ENCODE peak calls at places on chromosome 12, in ten cellular contexts. Q is K562, Z is uterus, I is Panc1, W is bronchial epithelial cell, K is AG09309, D is GM13977, L is fibroblast of lung, C is lower lobe of right lung, A is GM12878. O is an unnamed sample.

GRCh38 chr12:114916531-114916930 is 232.6 kb upstream of the TBX3 start:
- DNase-seq in Q (no peak), Z (no peak), I (no peak), W (no peak), K (peak), D (no peak), L (peak), C (no peak), A (no peak), O (no peak)

GRCh38 chr12:442235-442884 is 17.4 kb upstream of the B4GALNT3 start:
- DNase-seq in Q (peak), Z (peak), I (no peak), W (peak), K (no peak), D (no peak), L (peak), C (no peak), A (no peak), O (peak)

GRCh38 chr12:5022465-5023061 is 21.1 kb upstream of the KCNA5 start:
- DNase-seq in Q (peak), Z (no peak), I (peak), W (peak), K (no peak), D (peak), L (peak), C (no peak), A (no peak), O (peak)

GRCh38 chr12:57177354-57177753 is 29.9 kb upstream of the LRP1-AS start:
- DNase-seq in Q (no peak), Z (no peak), I (no peak), W (no peak), K (no peak), D (no peak), L (no peak), C (no peak), A (no peak), O (no peak)

GRCh38 chr12:43113153-43113552 is 438.9 kb downstream of the ADAMTS20 start:
- DNase-seq in Q (no peak), Z (no peak), I (no peak), W (no peak), K (peak), D (no peak), L (peak), C (no peak), A (no peak), O (no peak)

GRCh38 chr12:20268121-20268732 is 100.1 kb upstream of the PDE3A start:
- DNase-seq in Q (no peak), Z (no peak), I (no peak), W (peak), K (no peak), D (no peak), L (peak), C (no peak), A (no peak), O (no peak)

GRCh38 chr12:30882706-30883105 is 43.8 kb upstream of the TSPAN11 start:
- DNase-seq in Q (no peak), Z (no peak), I (no peak), W (no peak), K (no peak), D (no peak), L (peak), C (no peak), A (no peak), O (no peak)

GRCh38 chr12:121175383-121176119 is 34.4 kb upstream of the P2RX4 start:
- DNase-seq in Q (no peak), Z (no peak), I (no peak), W (no peak), K (no peak), D (no peak), L (no peak), C (no peak), A (no peak), O (peak)

GRCh38 chr12:76144253-76144564 is 59.7 kb upstream of the NAP1L1 start:
- DNase-seq in Q (no peak), Z (no peak), I (no peak), W (peak), K (no peak), D (no peak), L (peak), C (no peak), A (no peak), O (no peak)

GRCh38 chr12:131617596-131618302 is 93.1 kb upstream of the SFSWAP start:
- DNase-seq in Q (no peak), Z (no peak), I (no peak), W (no peak), K (no peak), D (no peak), L (no peak), C (no peak), A (no peak), O (no peak)

GRCh38 chr12:795305-795704 is 42.9 kb downstream of the WNK1 start:
- DNase-seq in Q (no peak), Z (no peak), I (no peak), W (no peak), K (no peak), D (no peak), L (no peak), C (no peak), A (no peak), O (no peak)

DNA sequence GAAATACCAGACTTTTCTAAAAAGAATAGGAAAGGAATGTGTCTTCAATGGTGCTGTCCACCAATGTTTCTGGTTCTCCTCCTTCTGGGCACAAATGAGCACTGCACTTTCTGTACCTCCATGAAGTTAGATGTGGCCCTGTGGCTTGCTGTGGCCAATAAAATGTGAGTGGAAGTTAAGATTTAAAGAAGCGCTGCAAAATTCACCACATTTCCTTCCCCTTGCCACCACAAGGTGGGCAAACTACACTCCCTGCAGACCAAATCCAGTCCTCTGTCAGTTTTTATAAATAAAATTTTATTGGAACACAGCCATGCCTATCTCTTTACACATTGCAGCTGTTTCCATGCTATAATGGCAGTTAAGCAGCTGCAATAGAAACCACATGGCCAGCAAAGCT is 141.4 kb upstream of the TMPO start:
- DNase-seq in Q (no peak), Z (no peak), I (no peak), W (no peak), K (no peak), D (no peak), L (no peak), C (no peak), A (no peak), O (no peak)
- TF ChIP-seq CTCF in Q (peak), Z (no peak), I (no peak), W (peak), K (peak), D (peak), L (peak), C (no peak), A (peak), O (no peak)

GRCh38 chr12:126064028-126064427 is 998.8 kb downstream of the AACS start:
- DNase-seq in Q (no peak), Z (no peak), I (no peak), W (no peak), K (no peak), D (no peak), L (no peak), C (no peak), A (no peak), O (no peak)

GRCh38 chr12:126067930-126068329 is 1002.7 kb downstream of the AACS start:
- DNase-seq in Q (no peak), Z (no peak), I (no peak), W (no peak), K (no peak), D (no peak), L (no peak), C (no peak), A (no peak), O (no peak)

GRCh38 chr12:126069549-126070165 is 1004.4 kb downstream of the AACS start:
- DNase-seq in Q (peak), Z (no peak), I (no peak), W (peak), K (peak), D (peak), L (peak), C (no peak), A (no peak), O (peak)
- TF ChIP-seq CTCF in Q (peak), Z (no peak), I (peak), W (peak), K (peak), D (peak), L (peak), C (peak), A (peak), O (peak)

GRCh38 chr12:100142851-100143559 is at the start of gene BLTP3B:
- DNase-seq in Q (peak), Z (peak), I (no peak), W (peak), K (no peak), D (peak), L (peak), C (peak), A (peak), O (peak)

GRCh38 chr12:100133200-100133599 is 9.5 kb downstream of the BLTP3B start:
- DNase-seq in Q (no peak), Z (no peak), I (no peak), W (no peak), K (no peak), D (no peak), L (no peak), C (no peak), A (no peak), O (no peak)

GRCh38 chr12:100141666-100141997 is 1.0 kb downstream of the BLTP3B start:
- DNase-seq in Q (no peak), Z (peak), I (peak), W (peak), K (peak), D (no peak), L (peak), C (no peak), A (no peak), O (peak)

GRCh38 chr12:100141998-100142850 is 450 bp downstream of the BLTP3B start:
- DNase-seq in Q (peak), Z (peak), I (no peak), W (no peak), K (no peak), D (peak), L (no peak), C (peak), A (no peak), O (peak)

DNA sequence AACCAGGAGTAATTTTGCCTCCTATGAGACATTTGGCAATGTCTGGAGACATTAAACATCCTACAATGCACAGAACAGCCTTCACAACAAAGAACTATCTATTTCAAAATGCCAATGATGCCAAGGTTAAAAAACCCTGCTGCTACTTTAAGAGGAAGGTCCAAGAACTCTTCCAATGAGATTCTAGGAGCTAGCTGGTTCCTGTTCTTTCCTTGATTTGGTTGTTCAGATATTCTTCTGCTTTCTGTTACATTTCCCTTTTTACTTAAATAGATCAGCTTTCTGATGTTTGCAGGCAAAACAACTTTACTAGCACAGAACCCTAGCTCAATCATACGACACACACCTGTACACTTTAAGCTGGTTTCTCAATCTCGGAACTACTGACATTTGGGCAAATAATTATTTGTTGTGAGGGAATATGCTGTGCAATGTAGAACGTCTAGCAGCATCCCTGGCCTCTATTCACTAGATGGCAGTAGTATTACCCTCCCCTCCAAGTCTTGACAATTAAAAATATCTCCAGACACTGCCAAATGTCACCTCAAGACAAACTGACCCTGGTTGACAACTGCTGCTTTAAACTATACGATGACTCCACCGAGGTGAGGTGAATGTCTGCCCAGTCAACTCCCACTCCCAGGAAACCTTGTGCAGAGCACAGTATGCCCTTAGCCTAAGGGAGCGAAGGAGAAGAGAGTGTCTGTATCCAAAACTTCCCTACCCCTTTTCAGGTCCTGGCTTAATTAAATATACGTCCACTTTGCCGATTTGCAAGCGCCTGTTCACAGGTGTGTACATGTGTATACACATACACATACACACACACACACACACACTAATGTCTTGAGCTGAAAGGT is 4.4 kb downstream of the BLTP3B start:
- DNase-seq in Q (no peak), Z (no peak), I (no peak), W (peak), K (no peak), D (no peak), L (peak), C (no peak), A (no peak), O (no peak)
- TF ChIP-seq CTCF in Q (peak), Z (no peak), I (peak), W (peak), K (peak), D (peak), L (peak), C (no peak), A (peak), O (no peak)

GRCh38 chr12:32039917-32040575 is 66.6 kb upstream of the BICD1 start:
- DNase-seq in Q (peak), Z (no peak), I (no peak), W (no peak), K (no peak), D (no peak), L (no peak), C (no peak), A (no peak), O (no peak)
- TF ChIP-seq CTCF in Q (no peak), Z (no peak), I (no peak), W (no peak), K (no peak), D (no peak), L (no peak), C (no peak), A (no peak), O (no peak)

GRCh38 chr12:26719852-26720251 is 113.1 kb downstream of the ITPR2 start:
- DNase-seq in Q (no peak), Z (no peak), I (no peak), W (no peak), K (no peak), D (no peak), L (no peak), C (no peak), A (no peak), O (no peak)
- TF ChIP-seq CTCF in Q (no peak), Z (no peak), I (peak), W (no peak), K (peak), D (no peak), L (peak), C (no peak), A (peak), O (peak)

DNA sequence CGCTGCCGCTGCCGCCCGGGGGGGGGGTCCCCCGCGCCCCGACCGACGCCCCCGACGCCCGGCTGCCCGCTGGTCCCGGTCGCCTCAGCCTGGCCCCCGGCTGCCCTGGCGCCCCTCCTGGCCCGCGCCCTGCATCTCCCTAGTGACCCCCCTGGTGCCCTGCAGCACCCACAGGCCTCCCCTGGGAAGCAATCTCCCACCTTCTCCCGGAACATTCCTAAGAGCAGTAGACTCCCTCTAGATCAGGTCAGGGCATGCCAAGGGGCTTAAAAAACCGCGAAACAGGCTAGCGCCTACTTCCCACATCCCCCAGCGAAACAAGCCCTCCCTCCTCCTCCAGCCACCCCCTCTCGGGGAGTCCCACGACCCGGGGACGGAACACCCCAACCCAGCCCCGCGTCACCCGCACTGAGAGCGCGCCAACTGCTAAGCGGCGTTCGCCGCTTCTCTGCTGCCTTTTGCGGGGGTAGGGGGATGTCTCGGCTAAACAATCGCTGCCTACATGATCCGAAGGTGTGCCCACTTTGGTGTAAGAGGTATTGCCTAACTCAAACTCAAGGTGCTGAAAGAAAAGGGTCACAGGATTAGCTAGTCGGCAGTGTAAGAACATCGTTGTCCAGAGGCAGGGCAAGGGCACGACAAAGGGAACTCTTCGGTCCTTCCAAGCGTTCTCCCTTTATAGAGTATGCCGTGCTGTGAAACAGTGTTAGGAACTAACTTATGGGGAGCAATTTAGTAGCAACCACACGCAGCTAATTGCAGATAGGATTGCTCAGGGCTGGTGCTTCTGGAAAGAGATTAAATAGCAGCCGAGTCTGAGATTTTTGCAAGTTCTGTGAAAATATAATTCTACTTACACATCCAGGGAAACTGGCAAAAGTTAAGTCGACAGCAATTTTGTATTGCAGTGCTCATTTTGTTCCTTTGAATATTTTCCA is 617 bp upstream of the NTN4 start:
- DNase-seq in Q (no peak), Z (no peak), I (no peak), W (peak), K (no peak), D (peak), L (peak), C (peak), A (no peak), O (peak)
- TF ChIP-seq CTCF in Q (no peak), Z (no peak), I (no peak), W (no peak), K (no peak), D (no peak), L (no peak), C (no peak), A (no peak), O (no peak)